ENCODE peak calls at places on chromosome 7, in five cellular contexts. V, M, K, E and U are unnamed samples.

GRCh38 chr7:85162743-85163142 is 24.1 kb downstream of the SEMA3D start:
- DNase-seq in K (no peak), M (no peak), E (no peak), V (peak), U (no peak)

GRCh38 chr7:100626530-100627237 is 14.3 kb downstream of the MOSPD3 start:
- DNase-seq in V (peak), M (peak), K (no peak), E (peak), U (peak)

GRCh38 chr7:94620703-94621118 is 35.2 kb downstream of the SGCE start:
- DNase-seq in V (peak), M (peak), E (peak), K (no peak), U (peak)

GRCh38 chr7:36278767-36279171 is 110.9 kb upstream of the ANLN start:
- DNase-seq in E (no peak), V (peak), K (no peak), M (no peak), U (no peak)

GRCh38 chr7:1819258-1819841 is 149.3 kb downstream of the ELFN1 start:
- DNase-seq in K (no peak), V (no peak), M (no peak), E (no peak), U (no peak)

GRCh38 chr7:156461881-156462665 is 178.5 kb upstream of the RNF32 start:
- DNase-seq in M (no peak), K (no peak), V (no peak), E (no peak), U (no peak)

GRCh38 chr7:31002256-31002655 is 38.5 kb downstream of the GHRHR start:
- DNase-seq in K (no peak), V (no peak), M (no peak), E (no peak), U (no peak)

GRCh38 chr7:129055861-129056464 is 1.1 kb upstream of the TNPO3 start:
- DNase-seq in E (no peak), M (no peak), V (no peak), K (no peak), U (no peak)

GRCh38 chr7:133330085-133330484 is 77.2 kb downstream of the EXOC4 start:
- DNase-seq in V (no peak), K (no peak), M (peak), E (no peak), U (peak)

GRCh38 chr7:64884085-64884912 is 18.8 kb upstream of the ZNF273 start:
- DNase-seq in M (no peak), K (no peak), V (no peak), E (peak), U (no peak)

GRCh38 chr7:84447636-84448293 is 253.2 kb upstream of the SEMA3A start:
- DNase-seq in E (no peak), V (no peak), K (no peak), M (no peak), U (no peak)

GRCh38 chr7:44172803-44173424 is 16.3 kb downstream of the GCK start:
- DNase-seq in V (no peak), M (no peak), E (no peak), K (no peak), U (no peak)

GRCh38 chr7:95433129-95433528 is 1.7 kb downstream of the PON2 start:
- DNase-seq in E (no peak), K (no peak), V (no peak), M (no peak), U (no peak)

GRCh38 chr7:158505683-158506082 is 81.9 kb downstream of the PTPRN2 start:
- DNase-seq in M (no peak), V (no peak), K (no peak), E (no peak), U (no peak)

GRCh38 chr7:42198296-42198695 is 38.7 kb downstream of the GLI3 start:
- DNase-seq in M (no peak), K (no peak), V (no peak), E (peak), U (no peak)

GRCh38 chr7:106535234-106536026 is 125.5 kb downstream of the CCDC71L start:
- DNase-seq in M (no peak), E (no peak), V (no peak), K (no peak), U (no peak)

GRCh38 chr7:106866298-106867281 is 1.5 kb downstream of the PIK3CG start:
- DNase-seq in V (no peak), K (no peak), E (no peak), M (no peak), U (no peak)

GRCh38 chr7:98836811-98837631 is 32.8 kb downstream of the TMEM130 start:
- DNase-seq in M (no peak), K (no peak), V (peak), E (no peak), U (no peak)

GRCh38 chr7:41003031-41003925 is 699.6 kb downstream of the INHBA start:
- DNase-seq in E (no peak), K (no peak), V (peak), M (no peak), U (no peak)

GRCh38 chr7:89757910-89758309 is 396.4 kb upstream of the STEAP1 start:
- DNase-seq in K (no peak), V (no peak), E (no peak), M (no peak), U (no peak)

GRCh38 chr7:70006411-70006920 is 408.2 kb downstream of the AUTS2 start:
- DNase-seq in E (no peak), K (no peak), M (no peak), V (no peak), U (no peak)

GRCh38 chr7:30193333-30193943 is 58.7 kb downstream of the MTURN start:
- DNase-seq in V (no peak), M (no peak), K (no peak), E (no peak), U (no peak)

GRCh38 chr7:92053312-92053711 is 81.0 kb downstream of the CYP51A1 start:
- DNase-seq in V (no peak), K (no peak), M (no peak), E (no peak), U (no peak)

GRCh38 chr7:64307254-64308018 is 6.3 kb upstream of the ZNF736 start:
- DNase-seq in M (peak), K (peak), V (peak), E (peak), U (peak)

GRCh38 chr7:68699090-68699711 is 899.1 kb upstream of the AUTS2 start:
- DNase-seq in E (no peak), V (peak), K (no peak), M (no peak), U (no peak)

GRCh38 chr7:54888736-54889082 is 129.7 kb upstream of the SEC61G start:
- DNase-seq in M (no peak), V (no peak), E (no peak), K (no peak), U (no peak)

DNA sequence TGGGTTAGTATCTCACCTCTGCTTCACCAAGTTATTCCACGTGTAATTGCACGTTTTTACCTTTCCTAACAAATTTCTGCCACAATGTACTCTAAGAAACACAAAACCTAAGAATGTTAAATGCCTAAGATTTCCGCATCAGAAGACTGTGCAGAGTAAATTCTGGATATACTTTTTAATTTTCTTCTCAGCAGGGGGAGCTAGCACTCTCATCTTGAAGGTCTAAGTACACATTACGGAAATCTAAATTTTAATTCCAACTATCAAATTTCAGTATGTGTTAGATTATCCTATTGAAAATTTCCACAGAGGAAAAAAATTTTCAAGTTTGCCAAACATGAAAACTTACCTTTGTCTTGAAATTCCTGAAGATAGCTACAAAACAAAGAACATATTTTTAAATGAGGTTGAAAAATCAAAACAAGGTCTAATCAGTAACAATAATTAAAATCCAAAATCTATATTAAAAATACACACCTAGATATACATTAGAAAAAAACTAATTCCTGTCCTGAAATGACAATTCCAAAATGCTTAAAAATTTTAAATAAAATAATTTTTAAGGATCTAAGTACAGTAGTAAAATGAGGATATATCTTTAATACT is 10.5 kb downstream of the SKAP2 start:
- DNase-seq in E (no peak), K (no peak), V (peak), M (no peak), U (no peak)
- TF ChIP-seq CTCF in E (peak), K (peak), V (peak), M (peak), U (peak)

DNA sequence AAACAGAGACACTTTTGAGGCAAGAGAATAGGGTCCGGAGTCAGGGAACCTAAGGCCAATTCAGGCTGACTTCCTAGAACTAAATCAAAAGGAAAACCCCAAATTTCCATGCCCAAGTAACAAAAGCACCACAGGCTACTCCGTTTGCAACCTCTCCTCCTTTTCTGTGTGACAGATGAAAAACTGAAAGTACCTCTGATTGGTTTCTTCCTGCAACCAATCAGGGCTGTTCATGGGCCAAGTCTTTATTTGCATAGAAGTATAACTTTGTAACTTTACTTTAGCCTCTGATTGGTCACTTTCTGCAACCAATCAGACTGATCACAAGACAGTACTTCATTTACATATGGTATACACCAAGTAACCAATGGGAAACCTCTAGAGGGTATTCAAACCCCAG is 239.9 kb upstream of the KCND2 start:
- DNase-seq in M (no peak), V (no peak), K (no peak), E (no peak), U (no peak)
- H3K4me3 ChIP-seq in M (no peak), V (no peak), K (no peak), E (no peak), U (no peak)

GRCh38 chr7:151816562-151817314 is 60.2 kb downstream of the PRKAG2 start:
- DNase-seq in M (peak), V (no peak), E (no peak), K (no peak), U (no peak)
- TF ChIP-seq POLR2A in M (no peak), V (no peak), E (no peak), K (no peak), U (no peak)

DNA sequence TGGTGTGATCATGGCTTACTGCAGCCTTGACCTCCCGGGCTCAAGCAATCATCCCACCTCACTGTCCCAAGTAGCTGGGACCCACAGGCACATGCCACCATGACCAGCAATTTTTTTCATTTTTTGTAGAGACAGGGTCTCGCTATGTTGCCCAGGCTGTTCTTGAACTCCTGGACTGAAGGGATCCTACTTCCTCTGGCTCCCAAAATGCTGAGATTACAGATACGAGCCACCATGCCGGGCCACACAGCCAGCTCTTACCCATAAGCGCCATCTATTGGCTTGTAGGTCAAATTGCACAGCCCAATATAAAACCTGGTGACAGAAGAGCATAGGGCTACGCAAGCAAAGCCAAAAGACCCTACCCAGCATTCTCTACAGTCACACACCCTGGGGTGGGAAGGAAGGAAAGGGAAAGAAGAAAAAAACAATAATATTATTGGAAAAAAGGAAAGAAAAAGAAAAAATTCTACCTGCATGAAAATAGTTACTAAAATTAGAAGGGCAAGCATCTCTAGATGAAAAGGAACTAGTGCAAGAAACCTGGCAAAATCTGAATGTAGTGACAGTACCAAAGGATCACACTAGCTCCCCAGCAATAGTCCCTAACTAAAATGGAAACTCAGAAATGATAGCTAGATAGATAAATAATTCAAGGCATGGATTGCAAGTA is 29.4 kb upstream of the AMPH start:
- DNase-seq in V (peak), E (no peak), K (no peak), M (peak), U (no peak)
- TF ChIP-seq CTCF in V (peak), E (no peak), K (no peak), M (peak), U (no peak)